ENCODE peak calls at places on chromosomes 7 and 10, in four cellular contexts. T, K, N and E are unnamed samples.

GRCh38 chr10:58513189-58514101 is 773 bp downstream of the BICC1 start:
- DNase-seq in N (peak), T (peak), K (peak), E (peak)

GRCh38 chr10:58516118-58516517 is 3.4 kb downstream of the BICC1 start:
- DNase-seq in K (peak), T (no peak), N (no peak), E (no peak)

GRCh38 chr10:35565602-35566061 is 39.5 kb upstream of the GJD4 start:
- DNase-seq in T (no peak), N (no peak), K (peak), E (peak)

GRCh38 chr7:801940-802364 is 30.3 kb upstream of the SUN1 start:
- DNase-seq in K (no peak), T (no peak), N (peak), E (no peak)

GRCh38 chr10:82438277-82438676 is 563.3 kb downstream of the NRG3 start:
- DNase-seq in K (no peak), T (no peak), N (no peak), E (no peak)

GRCh38 chr10:130014734-130015695 is 50.9 kb upstream of the EBF3 start:
- DNase-seq in K (no peak), N (no peak), T (no peak), E (no peak)

GRCh38 chr7:77740257-77740656 is 44.0 kb downstream of the RSBN1L start:
- DNase-seq in K (no peak), T (no peak), N (no peak), E (no peak)

GRCh38 chr10:18549105-18549504 is 102.3 kb downstream of the NSUN6 start:
- DNase-seq in N (no peak), T (no peak), K (no peak), E (no peak)

GRCh38 chr10:100997364-100998182 is 2.0 kb upstream of the LZTS2 start:
- DNase-seq in K (peak), T (peak), N (peak), E (peak)

GRCh38 chr7:2002561-2003450 is 229.9 kb downstream of the MAD1L1 start:
- DNase-seq in K (no peak), N (no peak), T (peak), E (peak)

GRCh38 chr7:42090056-42090455 is 147.0 kb downstream of the GLI3 start:
- DNase-seq in N (no peak), K (no peak), T (no peak), E (no peak)

GRCh38 chr7:151768805-151769188 is 108.1 kb downstream of the PRKAG2 start:
- DNase-seq in K (no peak), T (no peak), N (no peak), E (no peak)

GRCh38 chr7:69967699-69968450 is 369.6 kb downstream of the AUTS2 start:
- DNase-seq in N (no peak), K (no peak), T (no peak), E (no peak)

GRCh38 chr7:44213872-44214595 is 13.3 kb downstream of the YKT6 start:
- DNase-seq in K (peak), N (peak), T (peak), E (no peak)

GRCh38 chr7:100963386-100963785 is 6.0 kb upstream of the MUC12 start:
- DNase-seq in T (no peak), K (no peak), N (no peak), E (no peak)

GRCh38 chr10:59872892-59873463 is 33.4 kb downstream of the CCDC6 start:
- DNase-seq in K (peak), N (no peak), T (no peak), E (no peak)

GRCh38 chr10:31261502-31262311 is 57.3 kb upstream of the ZEB1 start:
- DNase-seq in T (no peak), K (peak), N (no peak), E (no peak)

GRCh38 chr10:79242620-79243152 is 104.6 kb upstream of the PPIF start:
- DNase-seq in T (peak), K (peak), N (peak), E (peak)